ENCODE peak calls at places on chromosomes 1 and 21, in nine cellular contexts. Y is heart left ventricle, J is GM23248, U is right lobe of liver, G is PC-9, V is ovary, L is thoracic aorta, Z is SJSA1, N is testis. P is an unnamed sample. For H3K4me1, the result is how much of the 10 kb centered on the place peaks cover.

GRCh38 chr21:33136898-33137502 is 67.1 kb downstream of the OLIG1 start:
- DNase-seq in Y (no peak), J (no peak), U (no peak), G (no peak), V (no peak), L (no peak), Z (no peak), N (no peak), P (no peak)

GRCh38 chr1:156673387-156674121 is 3.7 kb downstream of the NES start:
- DNase-seq in Y (no peak), J (no peak), U (no peak), G (no peak), V (no peak), L (no peak), Z (peak), N (peak), P (no peak)

GRCh38 chr1:63621698-63622097 is 28.5 kb downstream of the PGM1 start:
- DNase-seq in Y (peak), J (peak), U (no peak), G (no peak), V (no peak), L (peak), Z (no peak), N (no peak), P (no peak)

GRCh38 chr1:206886831-206887230 is 10.4 kb upstream of the IL24 start:
- DNase-seq in Y (no peak), J (no peak), U (no peak), G (no peak), V (no peak), L (no peak), Z (no peak), N (no peak), P (no peak)

GRCh38 chr1:41662061-41662655 is 177.7 kb upstream of the EDN2 start:
- DNase-seq in Y (peak), J (peak), U (no peak), G (peak), V (peak), L (peak), Z (no peak), N (peak), P (peak)

GRCh38 chr1:93988634-93989350 is 79.6 kb upstream of the GCLM start:
- DNase-seq in Y (no peak), J (peak), U (no peak), G (peak), V (no peak), L (no peak), Z (no peak), N (no peak), P (no peak)

GRCh38 chr1:79052829-79053449 is 46.4 kb upstream of the ADGRL4 start:
- DNase-seq in Y (no peak), J (no peak), U (no peak), G (no peak), V (no peak), L (no peak), Z (peak), N (no peak), P (no peak)

GRCh38 chr21:45724994-45725843 is 81.7 kb downstream of the PCBP3 start:
- DNase-seq in Y (no peak), J (no peak), U (no peak), G (no peak), V (no peak), L (no peak), Z (no peak), N (no peak), P (no peak)

GRCh38 chr1:212951058-212951923 is 950 bp downstream of the VASH2 start:
- DNase-seq in Y (no peak), J (peak), U (no peak), G (no peak), V (no peak), L (no peak), Z (peak), N (no peak), P (no peak)

GRCh38 chr1:8018492-8019228 is 7.4 kb downstream of the ERRFI1 start:
- DNase-seq in Y (no peak), J (no peak), U (no peak), G (peak), V (no peak), L (no peak), Z (no peak), N (no peak), P (no peak)

GRCh38 chr1:182677393-182678098 is 6.8 kb downstream of the RGS8 start:
- DNase-seq in Y (no peak), J (no peak), U (no peak), G (no peak), V (no peak), L (no peak), Z (no peak), N (no peak), P (no peak)

GRCh38 chr1:56491441-56491840 is 87.9 kb downstream of the PLPP3 start:
- DNase-seq in Y (no peak), J (peak), U (no peak), G (no peak), V (no peak), L (no peak), Z (no peak), N (no peak), P (no peak)

GRCh38 chr21:36589352-36589971 is 109.5 kb upstream of the SIM2 start:
- DNase-seq in Y (no peak), J (peak), U (peak), G (no peak), V (no peak), L (no peak), Z (no peak), N (peak), P (no peak)

GRCh38 chr1:203652718-203653461 is 26.3 kb downstream of the ATP2B4 start:
- DNase-seq in Y (no peak), J (no peak), U (no peak), G (no peak), V (no peak), L (no peak), Z (no peak), N (no peak), P (no peak)

GRCh38 chr1:202807367-202807925 is 775 bp downstream of the KDM5B start:
- DNase-seq in Y (peak), J (peak), U (peak), G (peak), V (peak), L (no peak), Z (no peak), N (peak), P (peak)

GRCh38 chr1:109094377-109094803 is 3.8 kb downstream of the TMEM167B start:
- DNase-seq in Y (no peak), J (peak), U (no peak), G (no peak), V (no peak), L (no peak), Z (peak), N (no peak), P (no peak)

GRCh38 chr1:16172964-16173446 is 17.1 kb upstream of the EPHA2 start:
- DNase-seq in Y (no peak), J (peak), U (no peak), G (no peak), V (no peak), L (no peak), Z (no peak), N (no peak), P (no peak)

GRCh38 chr1:19209439-19209989 is 552 bp downstream of the UBR4 start:
- DNase-seq in Y (peak), J (peak), U (no peak), G (peak), V (peak), L (no peak), Z (no peak), N (peak), P (peak)

GRCh38 chr1:97017895-97018294 is 296.3 kb downstream of the PTBP2 start:
- DNase-seq in Y (no peak), J (no peak), U (no peak), G (no peak), V (no peak), L (no peak), Z (no peak), N (no peak), P (no peak)

GRCh38 chr1:11052839-11053757 is 6.1 kb upstream of the MASP2 start:
- DNase-seq in Y (no peak), J (peak), U (no peak), G (no peak), V (no peak), L (no peak), Z (no peak), N (no peak), P (no peak)

GRCh38 chr1:12142141-12142823 is 24.5 kb upstream of the TNFRSF1B start:
- DNase-seq in Y (no peak), J (no peak), U (no peak), G (no peak), V (peak), L (no peak), Z (no peak), N (no peak), P (peak)

GRCh38 chr1:4462831-4463484 is 191.5 kb upstream of the AJAP1 start:
- DNase-seq in Y (no peak), J (no peak), U (no peak), G (no peak), V (no peak), L (no peak), Z (no peak), N (peak), P (no peak)

GRCh38 chr21:37784591-37785318 is 131.5 kb downstream of the KCNJ6 start:
- DNase-seq in Y (no peak), J (peak), U (no peak), G (no peak), V (no peak), L (no peak), Z (no peak), N (no peak), P (no peak)

GRCh38 chr1:46394108-46394871 is at the start of gene FAAH:
- DNase-seq in Y (peak), J (peak), U (peak), G (peak), V (peak), L (no peak), Z (no peak), N (peak), P (peak)

GRCh38 chr1:157803851-157804250 is 16.1 kb downstream of the FCRL1 start:
- DNase-seq in Y (no peak), J (no peak), U (no peak), G (no peak), V (no peak), L (no peak), Z (no peak), N (no peak), P (peak)

GRCh38 chr1:56406821-56407220 is 172.5 kb downstream of the PLPP3 start:
- DNase-seq in Y (no peak), J (no peak), U (no peak), G (no peak), V (no peak), L (no peak), Z (peak), N (no peak), P (no peak)

GRCh38 chr1:50272923-50273322 is 150.3 kb downstream of the DMRTA2 start:
- DNase-seq in Y (no peak), J (no peak), U (no peak), G (no peak), V (no peak), L (no peak), Z (no peak), N (no peak), P (no peak)

GRCh38 chr1:33342041-33342723 is 21.3 kb upstream of the A3GALT2 start:
- DNase-seq in Y (peak), J (peak), U (peak), G (peak), V (peak), L (no peak), Z (peak), N (peak), P (no peak)

GRCh38 chr1:183891158-183891557 is 86.2 kb downstream of the RGL1 start:
- DNase-seq in Y (no peak), J (no peak), U (no peak), G (no peak), V (no peak), L (no peak), Z (no peak), N (no peak), P (no peak)

GRCh38 chr1:246647113-246647512 is 77.1 kb upstream of the SCCPDH start:
- DNase-seq in Y (peak), J (peak), U (no peak), G (no peak), V (no peak), L (no peak), Z (no peak), N (peak), P (peak)

GRCh38 chr1:18703041-18703621 is 72.5 kb downstream of the PAX7 start:
- DNase-seq in Y (no peak), J (no peak), U (no peak), G (no peak), V (no peak), L (no peak), Z (no peak), N (peak), P (no peak)

GRCh38 chr1:244350027-244350426 is 101.7 kb downstream of the ADSS2 start:
- DNase-seq in Y (no peak), J (no peak), U (no peak), G (no peak), V (no peak), L (no peak), Z (no peak), N (no peak), P (peak)

GRCh38 chr1:97385536-97385935 is 535.3 kb downstream of the DPYD start:
- DNase-seq in Y (no peak), J (no peak), U (no peak), G (no peak), V (no peak), L (no peak), Z (no peak), N (no peak), P (no peak)

GRCh38 chr1:204889681-204890373 is 19.2 kb downstream of the NFASC start:
- DNase-seq in Y (no peak), J (peak), U (no peak), G (no peak), V (no peak), L (no peak), Z (no peak), N (no peak), P (no peak)
- H3K4me1 ChIP-seq in Y (under half), J (half or more), U (under half), G (under half), V (under half), L (under half), Z (under half), N (under half), P (under half)

GRCh38 chr1:85048296-85049064 is at the start of gene MCOLN3:
- DNase-seq in Y (no peak), J (peak), U (peak), G (peak), V (peak), L (no peak), Z (no peak), N (peak), P (peak)

GRCh38 chr1:85047472-85048295 is 616 bp downstream of the MCOLN3 start:
- DNase-seq in Y (peak), J (peak), U (no peak), G (no peak), V (no peak), L (no peak), Z (no peak), N (peak), P (no peak)

GRCh38 chr1:85049735-85050166 is 1.5 kb upstream of the MCOLN3 start:
- DNase-seq in Y (no peak), J (no peak), U (no peak), G (no peak), V (no peak), L (no peak), Z (no peak), N (no peak), P (no peak)

GRCh38 chr1:85042413-85042812 is 5.9 kb downstream of the MCOLN3 start:
- DNase-seq in Y (no peak), J (no peak), U (no peak), G (no peak), V (no peak), L (no peak), Z (no peak), N (no peak), P (no peak)

GRCh38 chr1:85047144-85047471 is 1.2 kb downstream of the MCOLN3 start:
- DNase-seq in Y (no peak), J (no peak), U (no peak), G (no peak), V (no peak), L (no peak), Z (no peak), N (no peak), P (no peak)
- H3K4me3 ChIP-seq in Y (peak), J (no peak), U (no peak), G (no peak), V (no peak), L (peak), Z (no peak), N (peak), P (no peak)

GRCh38 chr1:2473198-2473597 is 2.9 kb upstream of the PLCH2 start:
- DNase-seq in Y (no peak), J (no peak), U (no peak), G (no peak), V (no peak), L (no peak), Z (no peak), N (no peak), P (no peak)

GRCh38 chr1:2472561-2473166 is 3.4 kb upstream of the PLCH2 start:
- DNase-seq in Y (no peak), J (no peak), U (no peak), G (no peak), V (no peak), L (no peak), Z (no peak), N (no peak), P (no peak)

GRCh38 chr1:2474933-2475371 is 1.1 kb upstream of the PLCH2 start:
- DNase-seq in Y (peak), J (peak), U (peak), G (peak), V (no peak), L (no peak), Z (no peak), N (peak), P (no peak)

GRCh38 chr1:2475571-2475970 is 518 bp upstream of the PLCH2 start:
- DNase-seq in Y (no peak), J (no peak), U (peak), G (no peak), V (no peak), L (no peak), Z (no peak), N (no peak), P (no peak)

DNA sequence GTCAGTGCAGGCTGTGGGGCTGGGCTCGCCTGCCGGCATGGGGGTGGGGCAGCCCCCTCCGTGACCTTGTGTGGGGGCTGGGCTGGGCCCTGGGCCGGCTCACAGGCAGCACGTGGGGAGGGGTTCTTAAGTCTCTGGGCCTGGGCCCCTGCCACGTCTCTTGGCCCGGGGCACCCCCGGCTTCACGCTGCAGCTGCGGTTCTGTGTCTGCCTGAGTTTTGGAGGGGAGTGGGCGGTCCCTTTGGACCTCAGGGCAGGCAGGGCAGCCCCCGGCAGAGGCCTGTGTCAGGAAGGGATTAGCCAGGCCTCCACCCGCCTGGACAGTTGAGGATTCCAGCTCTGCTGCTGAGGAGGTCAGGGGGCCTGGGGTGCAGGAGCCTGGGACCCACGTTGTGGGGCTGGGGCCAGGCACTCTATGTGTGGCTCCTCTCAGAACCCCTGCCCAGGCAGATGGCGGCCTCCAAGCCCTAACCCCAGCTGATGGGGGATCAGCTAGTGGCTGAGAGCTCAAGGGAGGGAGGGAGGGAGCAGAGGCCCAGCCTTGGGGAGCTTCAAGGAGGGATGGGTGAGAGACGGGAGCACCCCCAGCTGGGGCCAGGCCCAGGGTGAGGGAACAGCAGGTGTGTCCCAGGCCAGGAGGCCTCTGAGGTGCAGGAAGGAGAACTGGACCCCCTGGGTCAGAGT is 1.8 kb upstream of the PLCH2 start:
- DNase-seq in Y (no peak), J (no peak), U (no peak), G (no peak), V (no peak), L (no peak), Z (no peak), N (no peak), P (no peak)
- H3K27ac ChIP-seq in Y (no peak), J (no peak), U (peak), G (no peak), V (no peak), L (no peak), Z (no peak), N (peak), P (no peak)

DNA sequence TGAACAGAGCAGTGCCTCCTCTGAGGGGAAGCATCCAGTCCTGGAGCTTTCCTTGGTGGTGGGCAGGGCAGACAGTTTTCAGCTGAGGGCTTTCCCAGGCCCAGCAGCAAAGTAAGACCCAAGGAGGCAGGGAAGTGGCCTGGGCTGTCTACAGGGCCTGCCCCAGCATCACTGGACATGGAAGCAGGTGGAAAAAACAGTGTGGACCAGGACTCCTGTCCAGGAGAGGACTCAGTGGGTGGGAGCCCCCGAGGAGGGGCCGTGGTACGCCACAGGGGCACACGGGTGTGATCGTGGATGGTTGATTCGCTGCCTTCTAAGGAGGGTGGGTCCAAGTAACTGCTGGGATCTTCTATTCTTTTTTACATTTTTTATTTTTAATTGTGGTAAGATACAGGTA is 387.6 kb downstream of the KIF26B start:
- DNase-seq in Y (no peak), J (no peak), U (no peak), G (no peak), V (no peak), L (no peak), Z (no peak), N (no peak), P (no peak)
- H3K4me1 ChIP-seq in Y (under half), J (under half), U (under half), G (under half), V (under half), L (under half), Z (under half), N (under half), P (under half)

GRCh38 chr1:76379506-76379905 is 305.0 kb downstream of the ST6GALNAC3 start:
- DNase-seq in Y (no peak), J (no peak), U (no peak), G (no peak), V (no peak), L (no peak), Z (no peak), N (no peak), P (no peak)
- H3K4me3 ChIP-seq in Y (no peak), J (no peak), U (no peak), G (no peak), V (no peak), L (no peak), Z (no peak), N (no peak), P (no peak)